ENCODE peak calls at places on chromosomes 2 and 18, in four cellular contexts. One of them, this sample, is unnamed.

GRCh38 chr2:184402381-184402780 is 195.9 kb upstream of the ZNF804A start:
- DNase-seq in activated CD4-positive, alpha-beta T cell treated with anti-CD3 and anti-CD28 coated beads, Interleukin-2, amount 50 U/mL, for 1 hour: no peak
- DNase-seq in body of pancreas: no peak
- DNase-seq in Calu3: no peak
- DNase-seq in this sample: no peak

GRCh38 chr2:108477062-108477461 is 28.1 kb downstream of the GCC2 start:
- DNase-seq in body of pancreas: no peak
- DNase-seq in activated CD4-positive, alpha-beta T cell treated with anti-CD3 and anti-CD28 coated beads, Interleukin-2, amount 50 U/mL, for 1 hour: no peak
- DNase-seq in Calu3: no peak
- DNase-seq in this sample: no peak

GRCh38 chr2:98830573-98831145 is 99.7 kb upstream of the MGAT4A start:
- DNase-seq in Calu3: no peak
- DNase-seq in activated CD4-positive, alpha-beta T cell treated with anti-CD3 and anti-CD28 coated beads, Interleukin-2, amount 50 U/mL, for 1 hour: no peak
- DNase-seq in body of pancreas: no peak
- DNase-seq in this sample: no peak

GRCh38 chr18:29083545-29083944 is 906.6 kb upstream of the CDH2 start:
- DNase-seq in Calu3: no peak
- DNase-seq in activated CD4-positive, alpha-beta T cell treated with anti-CD3 and anti-CD28 coated beads, Interleukin-2, amount 50 U/mL, for 1 hour: no peak
- DNase-seq in body of pancreas: no peak
- DNase-seq in this sample: no peak

GRCh38 chr2:3727397-3728045 is 24.1 kb downstream of the DCDC2C start:
- DNase-seq in activated CD4-positive, alpha-beta T cell treated with anti-CD3 and anti-CD28 coated beads, Interleukin-2, amount 50 U/mL, for 1 hour: no peak
- DNase-seq in Calu3: no peak
- DNase-seq in body of pancreas: no peak
- DNase-seq in this sample: no peak

GRCh38 chr2:24920813-24921441 is 890 bp upstream of the ADCY3 start:
- DNase-seq in Calu3: peak; percentile 34
- DNase-seq in body of pancreas: no peak
- DNase-seq in activated CD4-positive, alpha-beta T cell treated with anti-CD3 and anti-CD28 coated beads, Interleukin-2, amount 50 U/mL, for 1 hour: peak; percentile 20
- DNase-seq in this sample: peak; percentile 75

GRCh38 chr18:78610179-78610578 is 369.4 kb upstream of the SALL3 start:
- DNase-seq in Calu3: no peak
- DNase-seq in activated CD4-positive, alpha-beta T cell treated with anti-CD3 and anti-CD28 coated beads, Interleukin-2, amount 50 U/mL, for 1 hour: no peak
- DNase-seq in body of pancreas: no peak
- DNase-seq in this sample: no peak

GRCh38 chr2:211875488-211875887 is 663.1 kb downstream of the ERBB4 start:
- DNase-seq in body of pancreas: no peak
- DNase-seq in Calu3: no peak
- DNase-seq in activated CD4-positive, alpha-beta T cell treated with anti-CD3 and anti-CD28 coated beads, Interleukin-2, amount 50 U/mL, for 1 hour: no peak
- DNase-seq in this sample: no peak

GRCh38 chr2:172884336-172884735 is 148.7 kb downstream of the RAPGEF4 start:
- DNase-seq in Calu3: no peak
- DNase-seq in body of pancreas: no peak
- DNase-seq in activated CD4-positive, alpha-beta T cell treated with anti-CD3 and anti-CD28 coated beads, Interleukin-2, amount 50 U/mL, for 1 hour: no peak
- DNase-seq in this sample: no peak

GRCh38 chr2:118443596-118443995 is 355.3 kb downstream of the INSIG2 start:
- DNase-seq in Calu3: no peak
- DNase-seq in activated CD4-positive, alpha-beta T cell treated with anti-CD3 and anti-CD28 coated beads, Interleukin-2, amount 50 U/mL, for 1 hour: no peak
- DNase-seq in body of pancreas: no peak
- DNase-seq in this sample: no peak

GRCh38 chr2:151976945-151977353 is 121.9 kb downstream of the CACNB4 start:
- DNase-seq in body of pancreas: no peak
- DNase-seq in activated CD4-positive, alpha-beta T cell treated with anti-CD3 and anti-CD28 coated beads, Interleukin-2, amount 50 U/mL, for 1 hour: no peak
- DNase-seq in Calu3: no peak
- DNase-seq in this sample: no peak

GRCh38 chr2:6071536-6071935 is 379.4 kb downstream of the SOX11 start:
- DNase-seq in body of pancreas: no peak
- DNase-seq in activated CD4-positive, alpha-beta T cell treated with anti-CD3 and anti-CD28 coated beads, Interleukin-2, amount 50 U/mL, for 1 hour: no peak
- DNase-seq in Calu3: no peak
- DNase-seq in this sample: no peak

GRCh38 chr2:102717308-102718018 is 44.4 kb upstream of the TMEM182 start:
- DNase-seq in Calu3: no peak
- DNase-seq in body of pancreas: no peak
- DNase-seq in activated CD4-positive, alpha-beta T cell treated with anti-CD3 and anti-CD28 coated beads, Interleukin-2, amount 50 U/mL, for 1 hour: no peak
- DNase-seq in this sample: no peak

GRCh38 chr2:139031722-139032121 is 251.5 kb upstream of the NXPH2 start:
- DNase-seq in activated CD4-positive, alpha-beta T cell treated with anti-CD3 and anti-CD28 coated beads, Interleukin-2, amount 50 U/mL, for 1 hour: no peak
- DNase-seq in body of pancreas: no peak
- DNase-seq in Calu3: peak; percentile 63
- DNase-seq in this sample: peak; percentile 16

GRCh38 chr2:10223471-10223870 is 79.2 kb upstream of the HPCAL1 start:
- DNase-seq in activated CD4-positive, alpha-beta T cell treated with anti-CD3 and anti-CD28 coated beads, Interleukin-2, amount 50 U/mL, for 1 hour: no peak
- DNase-seq in body of pancreas: no peak
- DNase-seq in Calu3: no peak
- DNase-seq in this sample: no peak

GRCh38 chr2:62787381-62787780 is 81.9 kb downstream of the EHBP1 start:
- DNase-seq in body of pancreas: no peak
- DNase-seq in Calu3: no peak
- DNase-seq in activated CD4-positive, alpha-beta T cell treated with anti-CD3 and anti-CD28 coated beads, Interleukin-2, amount 50 U/mL, for 1 hour: no peak
- DNase-seq in this sample: no peak

GRCh38 chr18:67770520-67770919 is 254.0 kb upstream of the DSEL start:
- DNase-seq in Calu3: no peak
- DNase-seq in activated CD4-positive, alpha-beta T cell treated with anti-CD3 and anti-CD28 coated beads, Interleukin-2, amount 50 U/mL, for 1 hour: no peak
- DNase-seq in body of pancreas: no peak
- DNase-seq in this sample: no peak

GRCh38 chr2:120612931-120613330 is 122.7 kb upstream of the GLI2 start:
- DNase-seq in activated CD4-positive, alpha-beta T cell treated with anti-CD3 and anti-CD28 coated beads, Interleukin-2, amount 50 U/mL, for 1 hour: no peak
- DNase-seq in body of pancreas: no peak
- DNase-seq in Calu3: peak; percentile 22
- DNase-seq in this sample: no peak

This sample was measured in HuH-7.5.